ENCODE peak calls at places on chromosomes 11 and 22, in ten cellular contexts. E is CD8-positive, alpha-beta T cell; N is tibial artery; Y is psoas muscle; U is spleen; M is GM23338; S is A549; F is hepatocyte; O is left ventricle myocardium inferior; R is stomach. I is an unnamed sample. For H3K4me1, the result is how much of the 10 kb centered on the place peaks cover.

GRCh38 chr11:79441159-79441875 is 487 bp upstream of the TENM4 start:
- DNase-seq in E (no peak), N (no peak), Y (no peak), U (no peak), M (peak), S (no peak), F (no peak), O (no peak), R (no peak), I (no peak)

GRCh38 chr22:47151064-47151463 is 388.6 kb downstream of the TBC1D22A start:
- DNase-seq in E (no peak), N (no peak), Y (no peak), U (no peak), M (no peak), S (no peak), F (no peak), O (no peak), R (no peak), I (no peak)

GRCh38 chr22:41641854-41642253 is 20.8 kb downstream of the XRCC6 start:
- DNase-seq in E (no peak), N (no peak), Y (no peak), U (no peak), M (no peak), S (no peak), F (no peak), O (no peak), R (no peak), I (no peak)

GRCh38 chr11:28606930-28607329 is 498.7 kb downstream of the METTL15 start:
- DNase-seq in E (no peak), N (no peak), Y (no peak), U (no peak), M (peak), S (no peak), F (no peak), O (no peak), R (no peak), I (no peak)

GRCh38 chr11:36214484-36214883 is 74.7 kb downstream of the COMMD9 start:
- DNase-seq in E (no peak), N (no peak), Y (no peak), U (no peak), M (no peak), S (no peak), F (no peak), O (no peak), R (no peak), I (no peak)

GRCh38 chr22:47198801-47199251 is 436.4 kb downstream of the TBC1D22A start:
- DNase-seq in E (no peak), N (no peak), Y (no peak), U (peak), M (no peak), S (no peak), F (no peak), O (no peak), R (peak), I (no peak)

GRCh38 chr22:44608606-44609226 is 93.3 kb upstream of the PRR5 start:
- DNase-seq in E (no peak), N (no peak), Y (peak), U (no peak), M (no peak), S (no peak), F (no peak), O (no peak), R (no peak), I (no peak)

GRCh38 chr22:20873215-20873614 is 14.4 kb downstream of the SNAP29 start:
- DNase-seq in E (no peak), N (no peak), Y (no peak), U (no peak), M (no peak), S (no peak), F (no peak), O (no peak), R (no peak), I (no peak)

GRCh38 chr22:44448271-44448780 is 49.7 kb downstream of the RTL6 start:
- DNase-seq in E (no peak), N (peak), Y (peak), U (peak), M (no peak), S (peak), F (peak), O (peak), R (peak), I (peak)

GRCh38 chr11:112200252-112200651 is 24.9 kb downstream of the BCO2 start:
- DNase-seq in E (no peak), N (no peak), Y (no peak), U (no peak), M (no peak), S (no peak), F (no peak), O (no peak), R (no peak), I (no peak)

GRCh38 chr11:64744544-64745218 is 739 bp upstream of the RASGRP2 start:
- DNase-seq in E (no peak), N (no peak), Y (peak), U (peak), M (no peak), S (no peak), F (no peak), O (no peak), R (no peak), I (no peak)

GRCh38 chr11:115636686-115637555 is 132.7 kb upstream of the CADM1 start:
- DNase-seq in E (no peak), N (no peak), Y (no peak), U (no peak), M (no peak), S (no peak), F (no peak), O (no peak), R (no peak), I (no peak)

GRCh38 chr11:109972939-109973338 is 120.3 kb upstream of the ZC3H12C start:
- DNase-seq in E (no peak), N (no peak), Y (no peak), U (no peak), M (no peak), S (no peak), F (no peak), O (no peak), R (no peak), I (no peak)

GRCh38 chr11:18248561-18248960 is at the start of gene SAA2:
- DNase-seq in E (no peak), N (no peak), Y (no peak), U (no peak), M (no peak), S (no peak), F (no peak), O (no peak), R (no peak), I (no peak)

GRCh38 chr22:25754527-25755202 is 12.7 kb downstream of the MYO18B start:
- DNase-seq in E (no peak), N (peak), Y (peak), U (no peak), M (no peak), S (peak), F (no peak), O (peak), R (no peak), I (peak)
- H3K4me1 ChIP-seq in E (under half), N (under half), Y (half or more), U (under half), M (under half), S (under half), F (under half), O (half or more), R (under half), I (under half)

DNA sequence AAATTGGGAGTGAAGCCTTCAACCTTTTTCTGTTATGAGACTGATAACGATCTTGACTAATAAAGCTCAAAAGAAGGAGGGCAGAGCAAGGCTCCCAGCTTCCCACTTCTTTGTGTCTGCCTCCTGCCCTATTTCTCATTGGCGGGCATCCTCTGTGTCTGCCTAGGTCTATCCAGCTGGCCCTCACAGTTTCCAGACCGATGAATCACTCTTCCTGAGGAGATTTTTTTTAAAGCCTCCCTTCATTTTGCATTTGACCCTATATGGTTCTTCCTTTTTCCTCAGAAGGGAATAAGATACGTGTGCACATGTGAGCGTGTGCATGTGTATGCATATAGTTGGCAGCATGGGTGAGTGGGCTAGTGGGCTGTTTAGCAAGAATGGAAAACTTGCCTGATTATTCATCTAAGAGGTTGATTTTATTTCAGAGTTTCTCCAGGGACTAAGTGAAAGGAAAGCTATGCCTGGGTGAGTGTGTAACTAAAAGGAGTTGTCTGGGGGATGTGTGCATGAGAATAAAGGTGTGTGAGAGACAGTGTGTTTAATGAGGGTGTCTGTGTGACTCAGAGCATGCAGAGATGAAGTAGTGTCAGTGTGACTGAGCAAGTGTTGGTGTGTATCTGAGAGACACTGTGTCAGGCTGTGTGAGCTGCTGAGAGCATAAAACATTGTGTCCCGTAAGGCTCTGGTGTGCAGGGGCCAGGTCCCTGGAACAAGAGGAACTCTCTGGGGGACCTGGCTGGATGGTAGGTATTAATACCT is 12.2 kb downstream of the PHLDB1 start:
- DNase-seq in E (no peak), N (peak), Y (peak), U (peak), M (no peak), S (peak), F (peak), O (no peak), R (no peak), I (peak)
- H3K4me3 ChIP-seq in E (no peak), N (peak), Y (no peak), U (no peak), M (no peak), S (no peak), F (no peak), O (peak), R (no peak), I (no peak)

GRCh38 chr11:34213366-34213765 is 107.9 kb downstream of the NAT10 start:
- DNase-seq in E (no peak), N (no peak), Y (no peak), U (no peak), M (no peak), S (peak), F (no peak), O (no peak), R (no peak), I (no peak)

GRCh38 chr11:34207487-34207886 is 102.1 kb downstream of the NAT10 start:
- DNase-seq in E (no peak), N (no peak), Y (no peak), U (no peak), M (no peak), S (no peak), F (no peak), O (no peak), R (no peak), I (no peak)

GRCh38 chr11:34206598-34207300 is 101.3 kb downstream of the NAT10 start:
- DNase-seq in E (no peak), N (no peak), Y (no peak), U (no peak), M (no peak), S (no peak), F (peak), O (no peak), R (no peak), I (no peak)

GRCh38 chr11:34208266-34209135 is 103.1 kb downstream of the NAT10 start:
- DNase-seq in E (no peak), N (no peak), Y (no peak), U (no peak), M (no peak), S (peak), F (peak), O (no peak), R (no peak), I (no peak)

DNA sequence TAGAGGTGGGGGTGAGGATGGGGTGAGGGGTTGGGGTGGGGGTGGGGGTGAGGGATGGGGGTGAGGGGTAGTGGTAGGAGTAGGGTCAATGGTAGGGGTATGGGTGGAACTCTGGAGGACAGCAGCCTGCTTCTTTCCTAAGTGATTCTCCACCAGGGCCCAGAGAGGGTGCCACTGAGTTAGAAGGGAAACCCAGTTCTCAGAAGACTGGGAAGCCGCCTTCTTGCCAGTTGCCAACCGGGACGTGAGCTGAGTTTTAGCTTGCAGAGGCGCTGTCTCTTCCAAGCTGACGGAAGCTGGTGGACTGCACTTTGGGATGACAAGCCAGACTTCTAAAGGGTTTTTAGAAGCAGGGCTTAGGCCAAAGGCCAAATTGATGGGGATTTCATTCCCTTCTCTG is 104.4 kb downstream of the NAT10 start:
- DNase-seq in E (no peak), N (no peak), Y (no peak), U (no peak), M (peak), S (peak), F (no peak), O (no peak), R (no peak), I (no peak)
- TF ChIP-seq CTCF in E (no peak), N (no peak), Y (no peak), U (no peak), M (no peak), S (no peak), F (no peak), O (no peak), R (no peak), I (no peak)

DNA sequence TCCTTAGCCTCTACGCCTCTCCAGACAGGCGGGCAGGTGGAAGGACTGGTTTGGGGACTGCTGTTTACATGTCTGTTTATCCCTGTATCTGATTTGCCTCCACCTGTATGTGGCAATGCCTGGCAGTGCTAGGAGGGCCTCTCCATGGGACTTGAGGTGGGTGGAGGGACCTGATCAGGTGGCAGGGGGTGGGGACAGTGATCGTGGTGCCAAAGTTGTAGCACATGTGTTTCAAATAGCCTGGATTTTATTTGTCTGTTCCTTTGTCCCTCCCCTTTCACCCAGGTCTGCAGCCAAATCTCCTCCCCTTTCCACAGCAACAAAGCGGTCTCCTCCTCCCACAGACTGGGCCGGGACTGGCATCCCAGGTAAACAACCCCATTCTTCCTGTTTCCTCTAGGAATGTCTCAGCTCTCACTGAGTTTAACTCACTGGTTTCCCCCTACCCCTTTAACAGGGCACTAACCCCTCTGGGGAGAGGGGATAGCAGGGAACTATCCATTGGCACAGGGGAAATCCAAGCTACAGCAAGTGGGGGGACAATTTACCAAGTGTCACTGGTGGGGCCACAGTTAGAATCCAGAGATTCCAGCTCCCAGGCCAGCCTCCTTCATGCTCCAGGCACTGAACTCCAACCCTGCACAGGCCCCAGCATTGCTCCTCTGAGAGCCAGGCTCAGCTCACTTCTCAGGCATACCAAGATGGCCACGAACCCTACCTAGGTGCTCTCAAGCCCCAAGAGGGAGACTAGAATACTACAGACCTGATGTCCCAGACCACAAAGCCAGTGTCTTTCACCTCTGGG is 22.9 kb upstream of the TLCD5 start:
- DNase-seq in E (no peak), N (no peak), Y (no peak), U (no peak), M (no peak), S (no peak), F (no peak), O (no peak), R (peak), I (no peak)
- H3K4me1 ChIP-seq in E (under half), N (under half), Y (under half), U (under half), M (under half), S (under half), F (under half), O (under half), R (under half), I (under half)